ENCODE peak calls at places on chromosomes 5 and 9, in six cellular contexts. One of them, this sample, is unnamed.

GRCh38 chr5:122102825-122103224 is 24.8 kb upstream of the LOX start:
- DNase-seq in dorsolateral prefrontal cortex: no peak
- DNase-seq in fibroblast of the aortic adventitia: peak; percentile 86
- DNase-seq in psoas muscle: no peak
- DNase-seq in OCI-LY7: no peak
- DNase-seq in astrocyte of the spinal cord: peak; percentile 93
- DNase-seq in this sample: peak; percentile 96

GRCh38 chr5:124061663-124062062 is 549.7 kb downstream of the CSNK1G3 start:
- DNase-seq in dorsolateral prefrontal cortex: no peak
- DNase-seq in fibroblast of the aortic adventitia: peak; percentile 61
- DNase-seq in psoas muscle: no peak
- DNase-seq in OCI-LY7: no peak
- DNase-seq in astrocyte of the spinal cord: peak; percentile 79
- DNase-seq in this sample: no peak

GRCh38 chr9:132141364-132141947 is 20.4 kb upstream of the NTNG2 start:
- DNase-seq in dorsolateral prefrontal cortex: no peak
- DNase-seq in fibroblast of the aortic adventitia: peak; percentile 19
- DNase-seq in psoas muscle: no peak
- DNase-seq in OCI-LY7: no peak
- DNase-seq in astrocyte of the spinal cord: peak; percentile 17
- DNase-seq in this sample: no peak

GRCh38 chr5:135039526-135040296 is 5.7 kb upstream of the PITX1 start:
- DNase-seq in dorsolateral prefrontal cortex: no peak
- DNase-seq in fibroblast of the aortic adventitia: no peak
- DNase-seq in psoas muscle: no peak
- DNase-seq in OCI-LY7: no peak
- DNase-seq in astrocyte of the spinal cord: no peak
- DNase-seq in this sample: no peak

GRCh38 chr5:160923927-160924705 is 72.1 kb upstream of the ATP10B start:
- DNase-seq in dorsolateral prefrontal cortex: no peak
- DNase-seq in fibroblast of the aortic adventitia: no peak
- DNase-seq in psoas muscle: no peak
- DNase-seq in OCI-LY7: no peak
- DNase-seq in astrocyte of the spinal cord: no peak
- DNase-seq in this sample: no peak

GRCh38 chr9:130755377-130756007 is 61.9 kb downstream of the EXOSC2 start:
- DNase-seq in dorsolateral prefrontal cortex: no peak
- DNase-seq in fibroblast of the aortic adventitia: no peak
- DNase-seq in psoas muscle: no peak
- DNase-seq in OCI-LY7: no peak
- DNase-seq in astrocyte of the spinal cord: no peak
- DNase-seq in this sample: no peak

GRCh38 chr5:96857924-96858323 is 18.4 kb upstream of the ERAP2 start:
- DNase-seq in dorsolateral prefrontal cortex: no peak
- DNase-seq in fibroblast of the aortic adventitia: no peak
- DNase-seq in psoas muscle: no peak
- DNase-seq in OCI-LY7: no peak
- DNase-seq in astrocyte of the spinal cord: no peak
- DNase-seq in this sample: no peak

GRCh38 chr5:130066644-130067043 is 162.4 kb downstream of the CHSY3 start:
- DNase-seq in dorsolateral prefrontal cortex: no peak
- DNase-seq in fibroblast of the aortic adventitia: peak; percentile 61
- DNase-seq in psoas muscle: peak; percentile 23
- DNase-seq in OCI-LY7: no peak
- DNase-seq in astrocyte of the spinal cord: peak; percentile 32
- DNase-seq in this sample: no peak

GRCh38 chr9:129750010-129750409 is 2.8 kb downstream of the PTGES start:
- DNase-seq in dorsolateral prefrontal cortex: no peak
- DNase-seq in fibroblast of the aortic adventitia: peak; percentile 31
- DNase-seq in psoas muscle: no peak
- DNase-seq in OCI-LY7: no peak
- DNase-seq in astrocyte of the spinal cord: peak; percentile 43
- DNase-seq in this sample: no peak

GRCh38 chr9:33346564-33346963 is 55.8 kb downstream of the AQP7 start:
- DNase-seq in dorsolateral prefrontal cortex: no peak
- DNase-seq in fibroblast of the aortic adventitia: peak; percentile 64
- DNase-seq in psoas muscle: no peak
- DNase-seq in OCI-LY7: no peak
- DNase-seq in astrocyte of the spinal cord: no peak
- DNase-seq in this sample: no peak

GRCh38 chr5:114055318-114055788 is 306.5 kb upstream of the KCNN2 start:
- DNase-seq in dorsolateral prefrontal cortex: peak; percentile 47
- DNase-seq in fibroblast of the aortic adventitia: no peak
- DNase-seq in psoas muscle: peak; percentile 47
- DNase-seq in OCI-LY7: no peak
- DNase-seq in astrocyte of the spinal cord: peak; percentile 61
- DNase-seq in this sample: no peak

GRCh38 chr9:19127881-19128719 is 808 bp upstream of the PLIN2 start:
- DNase-seq in dorsolateral prefrontal cortex: no peak
- DNase-seq in fibroblast of the aortic adventitia: peak; percentile 47
- DNase-seq in psoas muscle: peak; percentile 31
- DNase-seq in OCI-LY7: no peak
- DNase-seq in astrocyte of the spinal cord: peak; percentile 45
- DNase-seq in this sample: no peak

GRCh38 chr5:93275376-93275775 is 305.6 kb downstream of the NR2F1-AS1 start:
- DNase-seq in dorsolateral prefrontal cortex: no peak
- DNase-seq in fibroblast of the aortic adventitia: no peak
- DNase-seq in psoas muscle: no peak
- DNase-seq in OCI-LY7: no peak
- DNase-seq in astrocyte of the spinal cord: no peak
- DNase-seq in this sample: no peak

GRCh38 chr5:8184455-8185063 is 315.6 kb downstream of the MTRR start:
- DNase-seq in dorsolateral prefrontal cortex: peak; percentile 40
- DNase-seq in fibroblast of the aortic adventitia: no peak
- DNase-seq in psoas muscle: no peak
- DNase-seq in OCI-LY7: peak; percentile 50
- DNase-seq in astrocyte of the spinal cord: no peak
- DNase-seq in this sample: no peak

GRCh38 chr5:14720236-14720923 is 55.9 kb downstream of the OTULIN start:
- DNase-seq in dorsolateral prefrontal cortex: no peak
- DNase-seq in fibroblast of the aortic adventitia: peak; percentile 66
- DNase-seq in psoas muscle: no peak
- DNase-seq in OCI-LY7: no peak
- DNase-seq in astrocyte of the spinal cord: peak; percentile 64
- DNase-seq in this sample: no peak

GRCh38 chr9:72147676-72148075 is 1.6 kb upstream of the GDA start:
- DNase-seq in dorsolateral prefrontal cortex: no peak
- DNase-seq in fibroblast of the aortic adventitia: no peak
- DNase-seq in psoas muscle: no peak
- DNase-seq in OCI-LY7: no peak
- DNase-seq in astrocyte of the spinal cord: no peak
- DNase-seq in this sample: no peak

GRCh38 chr9:76459691-76460635 is 981 bp downstream of the GCNT1 start:
- DNase-seq in dorsolateral prefrontal cortex: no peak
- DNase-seq in fibroblast of the aortic adventitia: peak; percentile 69
- DNase-seq in psoas muscle: peak; percentile 21
- DNase-seq in OCI-LY7: peak; percentile 71
- DNase-seq in astrocyte of the spinal cord: peak; percentile 72
- DNase-seq in this sample: no peak

GRCh38 chr5:75337366-75338021 is 474 bp downstream of the HMGCR start:
- DNase-seq in dorsolateral prefrontal cortex: peak; percentile 38
- DNase-seq in fibroblast of the aortic adventitia: no peak
- DNase-seq in psoas muscle: no peak
- DNase-seq in OCI-LY7: peak; percentile 39
- DNase-seq in astrocyte of the spinal cord: peak; percentile 17
- DNase-seq in this sample: no peak

GRCh38 chr5:25489834-25490538 is 845.2 kb upstream of the CDH10 start:
- DNase-seq in dorsolateral prefrontal cortex: no peak
- DNase-seq in fibroblast of the aortic adventitia: no peak
- DNase-seq in psoas muscle: no peak
- DNase-seq in OCI-LY7: no peak
- DNase-seq in astrocyte of the spinal cord: peak; percentile 47
- DNase-seq in this sample: peak; percentile 16

GRCh38 chr5:17094830-17095229 is 122.6 kb upstream of the BASP1 start:
- DNase-seq in dorsolateral prefrontal cortex: no peak
- DNase-seq in fibroblast of the aortic adventitia: peak; percentile 63
- DNase-seq in psoas muscle: no peak
- DNase-seq in OCI-LY7: no peak
- DNase-seq in astrocyte of the spinal cord: no peak
- DNase-seq in this sample: no peak

GRCh38 chr5:87069974-87070608 is 197.6 kb upstream of the RASA1 start:
- DNase-seq in dorsolateral prefrontal cortex: peak; percentile 32
- DNase-seq in fibroblast of the aortic adventitia: peak; percentile 87
- DNase-seq in psoas muscle: no peak
- DNase-seq in OCI-LY7: peak; percentile 48
- DNase-seq in astrocyte of the spinal cord: peak; percentile 80
- DNase-seq in this sample: peak; percentile 27

GRCh38 chr5:180599981-180600553 is 8.8 kb upstream of the SCGB3A1 start:
- DNase-seq in dorsolateral prefrontal cortex: no peak
- DNase-seq in fibroblast of the aortic adventitia: no peak
- DNase-seq in psoas muscle: no peak
- DNase-seq in OCI-LY7: no peak
- DNase-seq in astrocyte of the spinal cord: no peak
- DNase-seq in this sample: no peak

GRCh38 chr9:124594215-124594614 is 87.0 kb upstream of the NR5A1 start:
- DNase-seq in dorsolateral prefrontal cortex: no peak
- DNase-seq in fibroblast of the aortic adventitia: no peak
- DNase-seq in psoas muscle: no peak
- DNase-seq in OCI-LY7: no peak
- DNase-seq in astrocyte of the spinal cord: no peak
- DNase-seq in this sample: no peak
- H3K4me3 ChIP-seq in dorsolateral prefrontal cortex: no peak overlapping the region
- H3K4me3 ChIP-seq in fibroblast of the aortic adventitia: no peak overlapping the region
- H3K4me3 ChIP-seq in psoas muscle: no peak overlapping the region
- H3K4me3 ChIP-seq in OCI-LY7: no peak overlapping the region
- H3K4me3 ChIP-seq in astrocyte of the spinal cord: no peak overlapping the region
- H3K4me3 ChIP-seq in this sample: no peak overlapping the region

GRCh38 chr9:134363450-134363849 is 37.2 kb downstream of the RXRA start:
- DNase-seq in dorsolateral prefrontal cortex: no peak
- DNase-seq in fibroblast of the aortic adventitia: no peak
- DNase-seq in psoas muscle: no peak
- DNase-seq in OCI-LY7: no peak
- DNase-seq in astrocyte of the spinal cord: no peak
- DNase-seq in this sample: no peak

GRCh38 chr9:134365791-134366222 is 39.6 kb downstream of the RXRA start:
- DNase-seq in dorsolateral prefrontal cortex: no peak
- DNase-seq in fibroblast of the aortic adventitia: peak; percentile 75
- DNase-seq in psoas muscle: peak; percentile 84
- DNase-seq in OCI-LY7: no peak
- DNase-seq in astrocyte of the spinal cord: peak; percentile 43
- DNase-seq in this sample: no peak

GRCh38 chr9:134366223-134367031 is 40.2 kb downstream of the RXRA start:
- DNase-seq in dorsolateral prefrontal cortex: peak; percentile 93
- DNase-seq in fibroblast of the aortic adventitia: peak; percentile 93
- DNase-seq in psoas muscle: peak; percentile 94
- DNase-seq in OCI-LY7: no peak
- DNase-seq in astrocyte of the spinal cord: peak; percentile 82
- DNase-seq in this sample: peak; percentile 36

GRCh38 chr9:134365115-134365596 is 38.9 kb downstream of the RXRA start:
- DNase-seq in dorsolateral prefrontal cortex: no peak
- DNase-seq in fibroblast of the aortic adventitia: no peak
- DNase-seq in psoas muscle: no peak
- DNase-seq in OCI-LY7: no peak
- DNase-seq in astrocyte of the spinal cord: no peak
- DNase-seq in this sample: no peak

GRCh38 chr9:134364391-134365114 is 38.3 kb downstream of the RXRA start:
- DNase-seq in dorsolateral prefrontal cortex: no peak
- DNase-seq in fibroblast of the aortic adventitia: no peak
- DNase-seq in psoas muscle: no peak
- DNase-seq in OCI-LY7: peak; percentile 14
- DNase-seq in astrocyte of the spinal cord: no peak
- DNase-seq in this sample: no peak
- TF ChIP-seq CTCF in dorsolateral prefrontal cortex: peak; percentile 38
- TF ChIP-seq CTCF in fibroblast of the aortic adventitia: peak; percentile 13
- TF ChIP-seq CTCF in psoas muscle: peak; percentile 12
- TF ChIP-seq CTCF in OCI-LY7: peak; percentile 64
- TF ChIP-seq CTCF in astrocyte of the spinal cord: peak; percentile 13
- TF ChIP-seq CTCF in this sample: peak; percentile 34

GRCh38 chr9:136952354-136952855 is 332 bp downstream of the LCN12 start:
- DNase-seq in dorsolateral prefrontal cortex: no peak
- DNase-seq in fibroblast of the aortic adventitia: no peak
- DNase-seq in psoas muscle: peak; percentile 13
- DNase-seq in OCI-LY7: no peak
- DNase-seq in astrocyte of the spinal cord: no peak
- DNase-seq in this sample: no peak

GRCh38 chr9:136949239-136949816 is 2.7 kb upstream of the LCN12 start:
- DNase-seq in dorsolateral prefrontal cortex: no peak
- DNase-seq in fibroblast of the aortic adventitia: no peak
- DNase-seq in psoas muscle: peak; percentile 13
- DNase-seq in OCI-LY7: no peak
- DNase-seq in astrocyte of the spinal cord: no peak
- DNase-seq in this sample: no peak

GRCh38 chr9:136951541-136952353 is at the start of gene LCN12:
- DNase-seq in dorsolateral prefrontal cortex: no peak
- DNase-seq in fibroblast of the aortic adventitia: no peak
- DNase-seq in psoas muscle: peak; percentile 13
- DNase-seq in OCI-LY7: no peak
- DNase-seq in astrocyte of the spinal cord: no peak
- DNase-seq in this sample: no peak

GRCh38 chr9:136949817-136950655 is 2.0 kb upstream of the LCN12 start:
- DNase-seq in dorsolateral prefrontal cortex: peak; percentile 99
- DNase-seq in fibroblast of the aortic adventitia: peak; percentile 70
- DNase-seq in psoas muscle: peak; percentile 94
- DNase-seq in OCI-LY7: peak; percentile 96
- DNase-seq in astrocyte of the spinal cord: peak; percentile 80
- DNase-seq in this sample: no peak

DNA sequence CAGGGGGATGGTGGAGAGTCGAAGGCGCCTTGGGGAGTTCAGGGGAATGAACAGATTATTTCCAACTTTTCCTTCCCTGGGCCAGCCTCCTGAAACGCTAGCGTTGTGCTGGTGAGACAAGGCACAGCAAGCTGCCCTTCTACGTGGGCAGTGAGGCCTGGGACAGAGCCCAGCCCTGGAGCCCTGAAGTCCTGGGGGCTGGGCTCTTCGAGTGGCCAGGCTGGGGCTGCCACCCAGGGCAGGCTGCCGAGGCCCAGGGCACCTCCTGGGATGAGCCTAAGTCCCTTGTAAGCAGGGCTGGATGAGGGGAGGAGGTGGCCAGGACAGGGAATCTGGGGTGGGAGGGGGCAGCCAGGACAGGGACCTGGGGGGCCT is 1.4 kb upstream of the LCN12 start:
- DNase-seq in dorsolateral prefrontal cortex: no peak
- DNase-seq in fibroblast of the aortic adventitia: no peak
- DNase-seq in psoas muscle: peak; percentile 21
- DNase-seq in OCI-LY7: no peak
- DNase-seq in astrocyte of the spinal cord: no peak
- DNase-seq in this sample: no peak
- H3K4me3 ChIP-seq in dorsolateral prefrontal cortex: peak overlapping the region; percentile 88
- H3K4me3 ChIP-seq in fibroblast of the aortic adventitia: no peak overlapping the region
- H3K4me3 ChIP-seq in psoas muscle: peak overlapping the region; percentile 85
- H3K4me3 ChIP-seq in OCI-LY7: peak overlapping the region; percentile 72
- H3K4me3 ChIP-seq in astrocyte of the spinal cord: peak overlapping the region; percentile 50
- H3K4me3 ChIP-seq in this sample: peak overlapping the region; percentile 77

DNA sequence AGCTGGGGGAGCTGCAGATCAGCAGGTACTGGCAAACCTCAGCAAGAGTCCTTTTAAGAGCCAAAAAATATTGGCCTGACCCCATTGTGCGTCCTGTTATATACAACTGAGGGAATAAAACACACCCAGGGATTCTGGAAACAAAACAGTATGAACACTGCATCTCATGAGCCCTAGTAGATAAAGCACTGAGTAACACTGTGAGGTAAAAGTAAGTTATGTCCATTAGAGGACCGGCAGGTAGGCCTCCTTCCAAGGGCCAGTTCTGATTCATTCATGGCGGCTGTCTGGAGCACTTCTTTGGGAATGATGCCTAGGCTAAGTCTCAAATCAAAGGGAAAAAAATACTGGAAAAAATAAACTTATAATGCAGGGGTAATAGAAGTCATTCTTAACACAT is 64.9 kb downstream of the PDE4D start:
- DNase-seq in dorsolateral prefrontal cortex: no peak
- DNase-seq in fibroblast of the aortic adventitia: peak; percentile 52
- DNase-seq in psoas muscle: no peak
- DNase-seq in OCI-LY7: no peak
- DNase-seq in astrocyte of the spinal cord: peak; percentile 33
- DNase-seq in this sample: no peak
- TF ChIP-seq CTCF in dorsolateral prefrontal cortex: no peak
- TF ChIP-seq CTCF in fibroblast of the aortic adventitia: no peak
- TF ChIP-seq CTCF in psoas muscle: no peak
- TF ChIP-seq CTCF in OCI-LY7: no peak
- TF ChIP-seq CTCF in astrocyte of the spinal cord: no peak
- TF ChIP-seq CTCF in this sample: no peak